ENCODE peak calls at places on chromosomes 7 and 10, in eight cellular contexts. E is kidney; A is activated T-cell treated with anti-CD3 and anti-CD28 coated beads for 48 hours; M is left cardiac atrium; G is foreskin fibroblast; L is PC-3; P is stimulated activated CD4-positive, alpha-beta T cell treated with anti-CD3 and anti-CD28 coated beads, Interleukin-12 subunit alpha, Interleukin-12 subunit beta, amount 100 ng/mL, for 48 hours; F is cardiac septum. S is an unnamed sample.

GRCh38 chr7:69962077-69962855 is 364.0 kb downstream of the AUTS2 start:
- DNase-seq in E (no peak), A (no peak), M (no peak), G (no peak), L (no peak), P (no peak), F (no peak), S (no peak)

GRCh38 chr10:59336632-59337031 is 25.7 kb downstream of the FAM13C start:
- DNase-seq in E (no peak), A (no peak), M (no peak), G (peak), L (no peak), P (no peak), F (no peak), S (no peak)

GRCh38 chr7:131267631-131268030 is 60.0 kb upstream of the MKLN1 start:
- DNase-seq in E (no peak), A (no peak), M (no peak), G (no peak), L (no peak), P (no peak), F (no peak), S (no peak)

GRCh38 chr10:69479737-69480412 is 28.6 kb downstream of the TSPAN15 start:
- DNase-seq in E (peak), A (no peak), M (no peak), G (no peak), L (no peak), P (no peak), F (no peak), S (no peak)

GRCh38 chr10:99276848-99277486 is 41.3 kb upstream of the HPSE2 start:
- DNase-seq in E (no peak), A (no peak), M (no peak), G (peak), L (peak), P (no peak), F (no peak), S (no peak)

GRCh38 chr7:930975-931758 is 23.3 kb downstream of the ADAP1 start:
- DNase-seq in E (peak), A (no peak), M (peak), G (no peak), L (no peak), P (no peak), F (no peak), S (no peak)

GRCh38 chr7:155776606-155777005 is 35.7 kb downstream of the SHH start:
- DNase-seq in E (no peak), A (no peak), M (no peak), G (no peak), L (no peak), P (no peak), F (no peak), S (no peak)

GRCh38 chr7:95794917-95795515 is 22.7 kb downstream of the DYNC1I1 start:
- DNase-seq in E (no peak), A (no peak), M (no peak), G (no peak), L (peak), P (no peak), F (no peak), S (no peak)

GRCh38 chr10:64059884-64060283 is 538.7 kb downstream of the REEP3 start:
- DNase-seq in E (no peak), A (no peak), M (no peak), G (no peak), L (no peak), P (no peak), F (no peak), S (no peak)

GRCh38 chr7:104096683-104097082 is 107.2 kb upstream of the RELN start:
- DNase-seq in E (no peak), A (no peak), M (no peak), G (no peak), L (peak), P (no peak), F (no peak), S (no peak)

GRCh38 chr7:26990268-26990667 is 105.5 kb downstream of the HOXA1 start:
- DNase-seq in E (no peak), A (no peak), M (no peak), G (peak), L (peak), P (no peak), F (no peak), S (no peak)

GRCh38 chr10:90319188-90319914 is 538.5 kb downstream of the HTR7 start:
- DNase-seq in E (no peak), A (no peak), M (no peak), G (peak), L (peak), P (peak), F (no peak), S (no peak)

GRCh38 chr10:79266092-79266491 is 81.2 kb upstream of the PPIF start:
- DNase-seq in E (no peak), A (no peak), M (no peak), G (no peak), L (no peak), P (no peak), F (no peak), S (no peak)

GRCh38 chr10:122485670-122486069 is 24.3 kb downstream of the HTRA1 start:
- DNase-seq in E (no peak), A (no peak), M (no peak), G (no peak), L (no peak), P (no peak), F (peak), S (no peak)

GRCh38 chr10:114716811-114717404 is 58.8 kb upstream of the ABLIM1 start:
- DNase-seq in E (no peak), A (no peak), M (no peak), G (no peak), L (no peak), P (no peak), F (no peak), S (no peak)

GRCh38 chr7:122595885-122596284 is 103.0 kb downstream of the RNF133 start:
- DNase-seq in E (no peak), A (no peak), M (no peak), G (no peak), L (no peak), P (no peak), F (no peak), S (no peak)

GRCh38 chr10:73785721-73786511 is 510 bp downstream of the ZSWIM8 start:
- DNase-seq in E (peak), A (peak), M (no peak), G (peak), L (peak), P (peak), F (no peak), S (no peak)

GRCh38 chr10:26743091-26743490 is 45.6 kb downstream of the PDSS1 start:
- DNase-seq in E (no peak), A (no peak), M (no peak), G (no peak), L (no peak), P (no peak), F (no peak), S (no peak)

GRCh38 chr10:109977382-109977806 is 30.4 kb upstream of the ADD3 start:
- DNase-seq in E (no peak), A (no peak), M (peak), G (peak), L (no peak), P (no peak), F (no peak), S (no peak)

GRCh38 chr7:48192996-48193395 is 21.7 kb downstream of the ABCA13 start:
- DNase-seq in E (no peak), A (no peak), M (no peak), G (no peak), L (no peak), P (no peak), F (no peak), S (no peak)

GRCh38 chr7:34709771-34710170 is 51.8 kb downstream of the NPSR1 start:
- DNase-seq in E (no peak), A (no peak), M (no peak), G (no peak), L (no peak), P (no peak), F (no peak), S (no peak)

S was measured in activated naive CD4-positive, alpha-beta T cell.